ENCODE peak calls at places on chromosomes 13 and 19, in eight cellular contexts. L is hippocampal formation; V is fibroblast of lung; D is activated naive CD4-positive, alpha-beta T cell; K is NCI-H774; M is foreskin fibroblast; T is activated CD4-positive, alpha-beta T cell treated with anti-CD3 and anti-CD28 coated beads, Interleukin-2, amount 50 U/mL, for 24 hours; S is NB4. J is an unnamed sample.

GRCh38 chr13:98173431-98173921 is 3.6 kb downstream of the RNF113B start:
- DNase-seq in L (no peak), V (peak; percentile 99), D (no peak), K (no peak), M (peak; percentile 95), T (no peak), S (no peak), J (no peak)

GRCh38 chr13:33676045-33676699 is 141.8 kb upstream of the RFC3 start:
- DNase-seq in L (no peak), V (peak; percentile 6), D (no peak), K (no peak), M (peak; percentile 50), T (no peak), S (no peak), J (no peak)

GRCh38 chr19:50668416-50669318 is 19.4 kb downstream of the C19orf81 start:
- DNase-seq in L (no peak), V (no peak), D (no peak), K (no peak), M (no peak), T (no peak), S (no peak), J (no peak)

GRCh38 chr13:61695147-61695546 is 279.5 kb upstream of the PCDH20 start:
- DNase-seq in L (no peak), V (peak; percentile 47), D (no peak), K (no peak), M (no peak), T (no peak), S (peak; percentile 16), J (no peak)

GRCh38 chr13:79988573-79988972 is 352.4 kb downstream of the SPRY2 start:
- DNase-seq in L (no peak), V (peak; percentile 59), D (no peak), K (no peak), M (peak; percentile 89), T (no peak), S (no peak), J (no peak)

GRCh38 chr13:49060698-49061387 is 85.1 kb downstream of the FNDC3A start:
- DNase-seq in L (no peak), V (peak; percentile 27), D (no peak), K (no peak), M (peak; percentile 36), T (no peak), S (no peak), J (no peak)

GRCh38 chr19:17888260-17888659 is 16.5 kb downstream of the SLC5A5 start:
- DNase-seq in L (no peak), V (no peak), D (no peak), K (no peak), M (no peak), T (no peak), S (no peak), J (no peak)

GRCh38 chr19:43789029-43789428 is 8.3 kb upstream of the KCNN4 start:
- DNase-seq in L (no peak), V (peak; percentile 58), D (no peak), K (no peak), M (peak; percentile 70), T (no peak), S (peak; percentile 56), J (no peak)

GRCh38 chr13:104143760-104144406 is 1077.7 kb upstream of the SLC10A2 start:
- DNase-seq in L (no peak), V (no peak), D (no peak), K (peak; percentile 63), M (peak; percentile 1), T (no peak), S (no peak), J (no peak)

GRCh38 chr19:1534972-1535371 is 11.1 kb downstream of the PLK5 start:
- DNase-seq in L (no peak), V (no peak), D (no peak), K (no peak), M (no peak), T (no peak), S (no peak), J (no peak)

GRCh38 chr13:60654405-60654804 is 257.4 kb downstream of the TDRD3 start:
- DNase-seq in L (peak; percentile 32), V (peak; percentile 3), D (no peak), K (no peak), M (no peak), T (no peak), S (peak; percentile 30), J (no peak)

GRCh38 chr13:21849323-21849722 is 178.4 kb downstream of the FGF9 start:
- DNase-seq in L (no peak), V (peak; percentile 44), D (no peak), K (no peak), M (no peak), T (peak; percentile 4), S (peak; percentile 62), J (no peak)

GRCh38 chr13:21078501-21078900 is 17.1 kb upstream of the LATS2 start:
- DNase-seq in L (no peak), V (no peak), D (no peak), K (no peak), M (peak; percentile 68), T (no peak), S (no peak), J (no peak)

J was measured in GOT3.